ENCODE peak calls at places on chromosomes 13 and 19, in six cellular contexts. W is esophagus squamous epithelium, C is K562, G is heart left ventricle, K is ovary, F is GM12891. J is an unnamed sample.
A peak's percentile ranks its signal among the peaks of the same experiment; 100 is the strongest.

GRCh38 chr13:20573186-20573585 is 6.2 kb downstream of the IFT88 start:
- DNase-seq in W (no peak), G (no peak), F (no peak), C (no peak), K (no peak), J (no peak)

GRCh38 chr19:46787331-46788100 is 878 bp downstream of the SLC1A5 start:
- DNase-seq in G (peak; percentile 56), W (no peak), F (no peak), C (peak; percentile 67), K (peak; percentile 73), J (peak; percentile 70)

GRCh38 chr19:11034449-11035213 is 54.6 kb upstream of the LDLR start:
- DNase-seq in C (no peak), W (no peak), F (no peak), G (no peak), K (no peak), J (no peak)

GRCh38 chr19:48325265-48325910 is at the start of gene EMP3:
- DNase-seq in F (peak; percentile 61), C (peak; percentile 94), K (peak; percentile 89), G (peak; percentile 82), W (no peak), J (peak; percentile 89)

GRCh38 chr13:72652681-72653080 is 74.7 kb downstream of the MZT1 start:
- DNase-seq in W (no peak), C (no peak), F (no peak), K (no peak), G (no peak), J (no peak)

GRCh38 chr13:34655554-34655953 is 286.5 kb upstream of the NBEA start:
- DNase-seq in W (no peak), K (no peak), C (no peak), F (no peak), G (no peak), J (no peak)

GRCh38 chr19:30711296-30711695 is 339.1 kb downstream of the ZNF536 start:
- DNase-seq in W (no peak), G (no peak), F (no peak), C (no peak), K (no peak), J (no peak)

GRCh38 chr13:93775507-93776108 is 549.0 kb downstream of the GPC6 start:
- DNase-seq in G (no peak), W (no peak), K (no peak), F (no peak), C (no peak), J (no peak)

GRCh38 chr19:6887326-6887725 is at the start of gene ADGRE1:
- DNase-seq in C (no peak), F (no peak), G (no peak), W (no peak), K (no peak), J (no peak)

GRCh38 chr13:84445776-84446175 is 563.5 kb upstream of the SLITRK1 start:
- DNase-seq in G (no peak), W (no peak), F (no peak), K (no peak), C (no peak), J (no peak)

GRCh38 chr13:26707122-26708006 is 53.2 kb downstream of the GPR12 start:
- DNase-seq in C (peak; percentile 29), W (no peak), G (no peak), K (no peak), F (peak; percentile 30), J (peak; percentile 56)

GRCh38 chr19:33193269-33193863 is 764 bp upstream of the LRP3 start:
- DNase-seq in G (peak; percentile 18), W (no peak), C (no peak), F (no peak), K (no peak), J (no peak)

GRCh38 chr13:113275387-113275786 is 21.7 kb upstream of the LAMP1 start:
- DNase-seq in G (no peak), F (no peak), K (peak; percentile 14), W (no peak), C (peak; percentile 71), J (peak; percentile 52)

GRCh38 chr13:106276876-106277275 is 258.6 kb downstream of the EFNB2 start:
- DNase-seq in G (no peak), F (no peak), W (no peak), C (no peak), K (no peak), J (no peak)

GRCh38 chr13:105655046-105655445 is 880.4 kb downstream of the EFNB2 start:
- DNase-seq in C (no peak), K (no peak), F (no peak), W (no peak), G (no peak), J (no peak)

GRCh38 chr13:48860369-48860768 is 115.3 kb upstream of the FNDC3A start:
- DNase-seq in K (no peak), W (no peak), F (no peak), C (no peak), G (no peak), J (no peak)

GRCh38 chr13:53206455-53206854 is 177.8 kb downstream of the OLFM4 start:
- DNase-seq in G (no peak), C (no peak), K (no peak), F (no peak), W (no peak), J (peak; percentile 5)

GRCh38 chr19:53704011-53704410 is 72.2 kb downstream of the DPRX start:
- DNase-seq in G (no peak), C (no peak), W (no peak), F (no peak), K (no peak), J (no peak)

GRCh38 chr19:4152241-4152998 is 1.0 kb upstream of the CREB3L3 start:
- DNase-seq in F (no peak), W (no peak), C (no peak), K (no peak), G (no peak), J (no peak)

GRCh38 chr19:873084-874019 is 13.9 kb downstream of the CFD start:
- DNase-seq in F (peak; percentile 86), W (peak; percentile 56), G (no peak), K (no peak), C (peak; percentile 86), J (peak; percentile 64)

GRCh38 chr13:32496574-32497160 is 41.9 kb downstream of the N4BP2L2 start:
- DNase-seq in C (peak; percentile 60), G (no peak), K (no peak), W (no peak), F (no peak), J (peak; percentile 62)

GRCh38 chr19:10211691-10212090 is 16.9 kb upstream of the DNMT1 start:
- DNase-seq in G (no peak), K (no peak), W (no peak), C (no peak), F (no peak), J (no peak)

GRCh38 chr13:113862191-113862765 is 1.6 kb downstream of the GAS6 start:
- DNase-seq in C (no peak), F (no peak), W (no peak), G (no peak), K (peak; percentile 23), J (no peak)

GRCh38 chr19:53865918-53866696 is 1.6 kb upstream of the MYADM start:
- DNase-seq in C (peak; percentile 41), K (peak; percentile 55), W (no peak), G (peak; percentile 87), F (no peak), J (peak; percentile 43)

GRCh38 chr19:45973564-45974338 is at the start of gene NOVA2:
- DNase-seq in K (no peak), W (no peak), C (peak; percentile 90), G (peak; percentile 84), F (no peak), J (peak; percentile 63)

GRCh38 chr13:73945871-73946270 is 188.3 kb downstream of the KLF12 start:
- DNase-seq in K (no peak), F (no peak), W (no peak), C (no peak), G (peak; percentile 36), J (no peak)

GRCh38 chr19:2111886-2112285 is 15.2 kb downstream of the IZUMO4 start:
- DNase-seq in G (no peak), K (no peak), W (no peak), C (no peak), F (no peak), J (no peak)
- TF ChIP-seq POLR2A in G (no peak), K (no peak), W (no peak), C (no peak), F (no peak), J (no peak)

DNA sequence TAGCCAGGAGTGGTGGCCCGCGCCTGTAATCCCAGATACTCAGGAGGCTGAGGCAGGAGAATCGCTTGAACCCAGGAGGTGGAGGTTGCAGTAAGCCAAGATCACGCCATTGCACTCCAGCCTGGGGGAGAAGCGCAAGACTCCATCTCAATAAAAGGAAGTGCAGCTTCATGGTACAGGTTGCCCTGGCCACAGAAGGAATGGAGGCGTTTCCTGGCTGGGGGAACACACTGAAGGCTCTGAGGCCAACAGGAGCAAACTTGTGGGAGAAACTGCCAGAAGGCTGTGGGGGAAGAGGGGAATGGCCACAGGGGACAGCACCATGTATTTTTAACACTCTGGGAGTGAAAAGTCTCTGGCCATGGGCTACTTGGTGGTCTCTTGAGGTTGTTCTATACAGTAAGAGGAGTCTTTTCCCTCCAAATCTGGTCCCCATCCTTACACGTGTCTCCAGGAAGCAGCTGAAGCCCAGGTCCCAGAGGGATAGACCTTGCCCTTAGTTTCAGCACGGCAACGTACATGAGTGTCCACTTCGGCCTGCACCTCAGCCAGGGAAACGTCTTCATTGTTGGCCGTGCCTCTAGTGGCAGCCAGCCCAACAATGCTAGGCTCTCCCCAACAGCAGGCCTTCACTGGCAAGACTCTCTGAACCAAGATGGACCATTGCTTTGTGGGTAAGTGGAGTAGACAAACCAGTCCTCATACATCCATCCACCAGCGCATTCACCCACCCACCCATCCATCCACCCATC is 7.4 kb downstream of the MICOS13 start:
- DNase-seq in K (no peak), G (no peak), F (no peak), C (no peak), W (no peak), J (no peak)
- TF ChIP-seq POLR2A in K (no peak), G (no peak), F (no peak), C (no peak), W (no peak), J (no peak)

DNA sequence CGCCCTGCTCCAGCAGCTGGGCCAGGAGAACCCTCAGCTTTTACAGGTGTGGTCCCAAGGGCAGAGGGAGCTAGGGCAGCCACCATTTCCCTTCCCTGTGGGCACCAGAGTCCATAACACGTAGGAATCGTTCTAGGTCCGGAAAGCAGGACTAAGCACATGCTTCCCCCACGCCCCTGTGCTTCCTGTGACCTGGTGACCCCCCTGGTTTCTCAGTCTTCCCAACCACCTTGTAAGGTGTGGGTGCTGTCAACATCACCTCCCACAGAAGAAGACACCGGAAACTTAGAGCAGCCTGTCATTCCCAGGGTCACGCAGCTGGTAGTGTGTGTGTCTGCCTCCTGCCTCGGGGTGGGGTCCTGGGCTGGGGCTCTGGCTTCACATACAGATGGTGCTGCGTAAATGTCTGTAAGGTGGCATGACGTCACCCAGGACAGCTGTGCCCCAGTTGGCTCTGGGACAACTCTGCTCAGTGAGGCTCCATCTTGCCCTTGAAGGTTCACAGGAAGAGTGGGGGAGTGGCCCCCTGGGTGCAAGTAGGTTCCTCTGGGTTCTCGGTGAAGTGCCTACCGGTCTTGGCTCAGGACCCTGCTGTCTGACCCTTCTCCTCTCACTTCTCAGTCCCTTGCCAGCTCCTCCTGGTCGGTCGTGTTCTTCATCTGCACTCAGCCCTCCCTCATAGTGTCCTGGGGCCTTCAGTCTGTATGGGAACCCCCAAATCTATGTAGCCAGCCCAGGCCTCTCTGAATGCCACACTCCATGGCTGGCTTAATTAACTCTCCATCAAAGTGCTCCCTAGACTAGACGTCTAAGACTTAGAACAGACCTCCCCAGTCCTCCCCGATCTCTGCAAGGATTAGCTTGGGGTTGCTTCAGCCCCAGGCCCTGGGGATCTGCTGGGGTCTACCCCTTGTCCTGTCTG is 4.0 kb downstream of the RAD23A start:
- DNase-seq in F (no peak), K (no peak), C (no peak), W (no peak), G (no peak), J (no peak)
- TF ChIP-seq POLR2A in F (no peak), K (no peak), C (no peak), W (no peak), G (no peak), J (no peak)

GRCh38 chr19:38003427-38004099 is 96.6 kb downstream of the SIPA1L3 start:
- DNase-seq in K (peak; percentile 48), G (peak; percentile 74), C (no peak), F (no peak), W (no peak), J (no peak)
- TF ChIP-seq POLR2A in K (no peak), G (no peak), C (no peak), F (no peak), W (no peak), J (no peak)